ENCODE peak calls at places on chromosomes 6 and 20, in five cellular contexts. S, W, U, X and C are unnamed samples.

GRCh38 chr20:36355469-36356171 is 49.5 kb downstream of the DLGAP4 start:
- DNase-seq in W (no peak), S (no peak), X (no peak), U (no peak), C (no peak)

GRCh38 chr6:11822346-11822745 is 43.7 kb upstream of the ADTRP start:
- DNase-seq in U (no peak), X (no peak), W (no peak), S (no peak), C (no peak)

GRCh38 chr6:84182001-84182400 is 45.4 kb downstream of the CEP162 start:
- DNase-seq in S (no peak), U (no peak), W (no peak), X (no peak), C (no peak)

GRCh38 chr6:129638055-129639019 is 71.6 kb downstream of the ARHGAP18 start:
- DNase-seq in S (no peak), X (no peak), U (no peak), W (no peak), C (peak)

GRCh38 chr6:116500969-116501433 is 10.4 kb upstream of the CALHM5 start:
- DNase-seq in S (no peak), U (no peak), X (no peak), W (no peak), C (no peak)

GRCh38 chr6:3905853-3906190 is 56.6 kb downstream of the FAM50B start:
- DNase-seq in U (no peak), W (no peak), X (no peak), S (no peak), C (no peak)

GRCh38 chr6:43884660-43885022 is 114.6 kb downstream of the VEGFA start:
- DNase-seq in S (no peak), W (no peak), X (no peak), U (no peak), C (no peak)

GRCh38 chr6:26284537-26285142 is 80.4 kb upstream of the BTN3A2 start:
- DNase-seq in W (peak), U (no peak), X (no peak), S (no peak), C (peak)

GRCh38 chr6:4067673-4068072 is 11.3 kb downstream of the FAM217A start:
- DNase-seq in X (no peak), U (no peak), S (no peak), W (no peak), C (no peak)

GRCh38 chr6:8175046-8175777 is 72.9 kb upstream of the EEF1E1 start:
- DNase-seq in S (no peak), W (no peak), U (no peak), X (no peak), C (no peak)

GRCh38 chr6:95404777-95405176 is 172.6 kb upstream of the MANEA start:
- DNase-seq in W (no peak), X (no peak), U (no peak), S (no peak), C (no peak)

GRCh38 chr6:150881911-150882481 is 16.5 kb downstream of the MTHFD1L start:
- DNase-seq in W (no peak), X (peak), S (peak), U (no peak), C (peak)

GRCh38 chr6:131761061-131761761 is 46.6 kb upstream of the ENPP1 start:
- DNase-seq in S (peak), W (no peak), U (no peak), X (peak), C (peak)

GRCh38 chr20:58044286-58044685 is 184.2 kb downstream of the ANKRD60 start:
- DNase-seq in U (no peak), S (no peak), X (no peak), W (no peak), C (no peak)

GRCh38 chr6:5333653-5334052 is 72.3 kb downstream of the FARS2 start:
- DNase-seq in W (no peak), U (no peak), X (peak), S (peak), C (peak)

GRCh38 chr6:509676-510075 is 118.1 kb downstream of the IRF4 start:
- DNase-seq in S (no peak), W (no peak), X (no peak), U (no peak), C (no peak)

GRCh38 chr6:12570461-12571030 is 146.0 kb upstream of the PHACTR1 start:
- DNase-seq in W (no peak), S (no peak), U (no peak), X (peak), C (peak)

GRCh38 chr6:168097621-168098430 is 18.8 kb upstream of the FRMD1 start:
- DNase-seq in X (no peak), U (no peak), S (no peak), W (no peak), C (no peak)

GRCh38 chr20:61436268-61436667 is 184.2 kb downstream of the CDH4 start:
- DNase-seq in W (no peak), X (no peak), U (no peak), S (peak), C (peak)

GRCh38 chr20:2005359-2005758 is 11.5 kb upstream of the PDYN start:
- DNase-seq in W (no peak), S (no peak), X (peak), U (no peak), C (no peak)

GRCh38 chr20:9334866-9335265 is 179.5 kb upstream of the LAMP5 start:
- DNase-seq in S (no peak), W (no peak), U (no peak), X (no peak), C (no peak)

GRCh38 chr20:44683263-44684046 is 31.7 kb upstream of the CCN5 start:
- DNase-seq in S (no peak), W (no peak), X (no peak), U (no peak), C (no peak)

GRCh38 chr6:5552243-5552642 is 290.9 kb downstream of the FARS2 start:
- DNase-seq in X (no peak), U (no peak), W (no peak), S (no peak), C (no peak)

GRCh38 chr6:44454198-44454597 is 66.7 kb downstream of the CDC5L start:
- DNase-seq in W (no peak), U (no peak), X (no peak), S (no peak), C (no peak)

GRCh38 chr6:121830759-121831158 is 395.3 kb downstream of the GJA1 start:
- DNase-seq in X (no peak), W (no peak), S (no peak), U (no peak), C (no peak)

GRCh38 chr6:77474286-77474956 is 11.1 kb upstream of the HTR1B start:
- DNase-seq in U (no peak), W (no peak), S (no peak), X (no peak), C (no peak)

GRCh38 chr6:52389626-52390360 is 27.8 kb downstream of the PAQR8 start:
- DNase-seq in W (peak), X (peak), U (no peak), S (no peak), C (peak)

GRCh38 chr6:18309046-18309445 is 44.7 kb upstream of the DEK start:
- DNase-seq in U (no peak), S (no peak), X (no peak), W (no peak), C (no peak)

GRCh38 chr6:106910999-106911949 is 63.3 kb downstream of the CD24 start:
- DNase-seq in S (no peak), U (no peak), X (no peak), W (no peak), C (no peak)